ENCODE peak calls at places on chromosomes 2 and 18, in six cellular contexts. M is HCEC 1CT, D is MV-4-11, A is iPS-NIHi11, E is right cardiac atrium, H is RKO. T is an unnamed sample.

GRCh38 chr18:67597759-67598158 is 81.2 kb upstream of the DSEL start:
- DNase-seq in M (no peak), D (no peak), A (no peak), E (no peak), H (no peak), T (no peak)

GRCh38 chr18:57561728-57562423 is 24.6 kb downstream of the FECH start:
- DNase-seq in M (peak; percentile 43), D (peak; percentile 63), A (peak; percentile 76), E (no peak), H (peak; percentile 69), T (peak; percentile 42)

GRCh38 chr2:17627434-17627833 is 86.9 kb downstream of the VSNL1 start:
- DNase-seq in M (peak; percentile 37), D (no peak), A (no peak), E (no peak), H (no peak), T (no peak)

GRCh38 chr2:153595939-153596338 is 117.4 kb upstream of the RPRM start:
- DNase-seq in M (no peak), D (no peak), A (peak; percentile 51), E (no peak), H (peak; percentile 5), T (peak; percentile 22)

GRCh38 chr2:145094353-145094752 is 574.4 kb upstream of the ZEB2 start:
- DNase-seq in M (peak; percentile 43), D (no peak), A (no peak), E (no peak), H (no peak), T (no peak)

GRCh38 chr2:52704251-52704650 is 1063.4 kb upstream of the CHAC2 start:
- DNase-seq in M (no peak), D (no peak), A (peak; percentile 20), E (no peak), H (no peak), T (no peak)

GRCh38 chr18:58391932-58392331 is 237.0 kb downstream of the ALPK2 start:
- DNase-seq in M (no peak), D (no peak), A (no peak), E (no peak), H (no peak), T (no peak)

GRCh38 chr2:161321944-161322343 is 13.7 kb downstream of the PSMD14 start:
- DNase-seq in M (no peak), D (no peak), A (peak; percentile 11), E (no peak), H (no peak), T (no peak)

T was measured in HEK293T.